ENCODE peak calls at places on chromosomes 5 and 9, in five cellular contexts. H, Q, R, Y and E are unnamed samples.

GRCh38 chr9:130240410-130241197 is 25.0 kb upstream of the HMCN2 start:
- DNase-seq in H (no peak), Q (peak; percentile 71), R (peak; percentile 53), Y (peak; percentile 54), E (peak; percentile 82)

GRCh38 chr5:1343931-1344901 is 683 bp downstream of the CLPTM1L start:
- DNase-seq in H (peak; percentile 54), Q (peak; percentile 37), R (no peak), Y (no peak), E (peak; percentile 22)

GRCh38 chr9:36154213-36154952 is 14.8 kb upstream of the CCIN start:
- DNase-seq in H (no peak), Q (peak; percentile 82), R (no peak), Y (no peak), E (no peak)

GRCh38 chr5:77437194-77437593 is 54.9 kb downstream of the WDR41 start:
- DNase-seq in H (no peak), Q (no peak), R (peak; percentile 1), Y (no peak), E (peak; percentile 28)

GRCh38 chr9:127876764-127877562 is 512 bp downstream of the AK1 start:
- DNase-seq in H (peak; percentile 61), Q (peak; percentile 18), R (no peak), Y (no peak), E (no peak)

GRCh38 chr5:141182248-141182647 is at the start of gene PCDHB16:
- DNase-seq in H (peak; percentile 78), Q (peak; percentile 16), R (no peak), Y (no peak), E (peak; percentile 89)

GRCh38 chr9:113152699-113153098 is 1.9 kb downstream of the SLC31A2 start:
- DNase-seq in H (no peak), Q (no peak), R (no peak), Y (no peak), E (peak; percentile 35)

GRCh38 chr5:171309526-171310333 is 682 bp downstream of the TLX3 start:
- DNase-seq in H (peak; percentile 66), Q (no peak), R (peak; percentile 42), Y (no peak), E (no peak)

GRCh38 chr5:113052041-113052795 is 75.6 kb downstream of the DCP2 start:
- DNase-seq in H (no peak), Q (peak; percentile 59), R (no peak), Y (no peak), E (no peak)

GRCh38 chr9:121498150-121498486 is 1.5 kb downstream of the GGTA1 start:
- DNase-seq in H (no peak), Q (peak; percentile 83), R (peak; percentile 77), Y (peak; percentile 21), E (peak; percentile 93)

GRCh38 chr9:135978650-135979461 is 17.7 kb upstream of the UBAC1 start:
- DNase-seq in H (no peak), Q (no peak), R (no peak), Y (no peak), E (no peak)

GRCh38 chr5:143986567-143987242 is 174.7 kb downstream of the HMHB1 start:
- DNase-seq in H (no peak), Q (peak; percentile 16), R (no peak), Y (no peak), E (no peak)

GRCh38 chr9:120878188-120879130 is 1.5 kb upstream of the PHF19 start:
- DNase-seq in H (no peak), Q (no peak), R (no peak), Y (no peak), E (no peak)

GRCh38 chr9:68793605-68794343 is 88.7 kb downstream of the PIP5K1B start:
- DNase-seq in H (no peak), Q (no peak), R (no peak), Y (peak; percentile 34), E (no peak)

GRCh38 chr5:17799521-17799920 is 165.3 kb downstream of the TAF11L14 start:
- DNase-seq in H (no peak), Q (no peak), R (no peak), Y (no peak), E (no peak)

GRCh38 chr5:15550502-15551115 is 50.6 kb downstream of the FBXL7 start:
- DNase-seq in H (no peak), Q (no peak), R (no peak), Y (no peak), E (peak; percentile 48)

GRCh38 chr9:134442486-134443168 is 116.4 kb downstream of the RXRA start:
- DNase-seq in H (no peak), Q (no peak), R (no peak), Y (no peak), E (no peak)

GRCh38 chr9:131382850-131383729 is 10.8 kb upstream of the PRRC2B start:
- DNase-seq in H (peak; percentile 52), Q (peak; percentile 60), R (no peak), Y (no peak), E (peak; percentile 95)

GRCh38 chr9:129640871-129641750 is 840 bp downstream of the ASB6 start:
- DNase-seq in H (no peak), Q (no peak), R (no peak), Y (no peak), E (no peak)

GRCh38 chr9:114387678-114388431 is at the start of gene AKNA:
- DNase-seq in H (peak; percentile 71), Q (peak; percentile 86), R (no peak), Y (no peak), E (peak; percentile 79)

DNA sequence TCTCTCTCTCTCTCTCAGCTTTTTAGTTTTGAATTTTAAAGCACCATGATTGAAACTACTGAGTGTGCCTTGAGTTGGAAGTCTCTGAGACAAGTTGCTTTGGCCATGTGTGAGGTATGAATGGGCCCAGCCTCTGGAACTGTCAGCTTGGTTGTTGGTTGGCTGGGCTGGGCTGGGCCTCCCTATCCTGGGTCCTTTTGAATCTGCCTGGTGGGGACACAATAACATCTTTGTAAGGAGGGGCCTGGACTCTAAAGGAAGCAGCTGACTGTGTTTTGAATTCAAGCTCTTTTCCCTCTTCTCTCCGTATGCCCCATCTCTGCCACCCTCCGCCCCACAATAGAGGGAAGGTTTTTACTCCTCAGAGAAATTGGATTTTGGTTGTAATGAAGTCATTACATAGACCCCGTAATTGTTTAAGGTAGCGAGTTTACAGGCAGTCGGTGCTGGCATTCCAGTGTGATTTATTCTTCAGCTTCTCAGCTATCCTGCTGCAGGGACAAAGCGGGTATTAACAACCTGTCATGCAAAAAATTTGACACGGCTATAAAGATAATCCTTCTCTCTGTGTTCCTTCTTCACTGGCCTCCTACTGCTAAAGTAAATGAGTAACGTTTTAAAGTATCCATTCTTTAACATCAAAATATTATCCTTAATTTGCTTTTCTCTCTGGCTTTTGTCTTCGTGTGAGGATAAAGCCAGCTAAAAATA is 105.4 kb downstream of the DAPK1 start:
- DNase-seq in H (no peak), Q (no peak), R (no peak), Y (no peak), E (no peak)
- H3K4me3 ChIP-seq in H (no peak overlapping the region), Q (no peak overlapping the region), R (no peak overlapping the region), Y (no peak overlapping the region), E (no peak overlapping the region)

GRCh38 chr5:176538985-176539384 is 1.8 kb upstream of the RNF44 start:
- DNase-seq in H (no peak), Q (peak; percentile 27), R (no peak), Y (no peak), E (no peak)

GRCh38 chr5:176536902-176537607 is at the start of gene RNF44:
- DNase-seq in H (peak; percentile 97), Q (peak; percentile 98), R (peak; percentile 94), Y (peak; percentile 76), E (peak; percentile 98)

GRCh38 chr5:176536132-176536901 is 885 bp downstream of the RNF44 start:
- DNase-seq in H (peak; percentile 79), Q (peak; percentile 82), R (no peak), Y (no peak), E (peak; percentile 83)

GRCh38 chr5:176538505-176538806 is 1.3 kb upstream of the RNF44 start:
- DNase-seq in H (no peak), Q (no peak), R (no peak), Y (no peak), E (peak; percentile 64)

GRCh38 chr5:176537608-176538504 is 654 bp upstream of the RNF44 start:
- DNase-seq in H (peak; percentile 89), Q (peak; percentile 99), R (peak; percentile 99), Y (peak; percentile 94), E (peak; percentile 99)
- TF ChIP-seq POLR2AphosphoS5 in H (peak; percentile 13), Q (no peak), R (peak; percentile 73), Y (no peak), E (peak; percentile 64)

DNA sequence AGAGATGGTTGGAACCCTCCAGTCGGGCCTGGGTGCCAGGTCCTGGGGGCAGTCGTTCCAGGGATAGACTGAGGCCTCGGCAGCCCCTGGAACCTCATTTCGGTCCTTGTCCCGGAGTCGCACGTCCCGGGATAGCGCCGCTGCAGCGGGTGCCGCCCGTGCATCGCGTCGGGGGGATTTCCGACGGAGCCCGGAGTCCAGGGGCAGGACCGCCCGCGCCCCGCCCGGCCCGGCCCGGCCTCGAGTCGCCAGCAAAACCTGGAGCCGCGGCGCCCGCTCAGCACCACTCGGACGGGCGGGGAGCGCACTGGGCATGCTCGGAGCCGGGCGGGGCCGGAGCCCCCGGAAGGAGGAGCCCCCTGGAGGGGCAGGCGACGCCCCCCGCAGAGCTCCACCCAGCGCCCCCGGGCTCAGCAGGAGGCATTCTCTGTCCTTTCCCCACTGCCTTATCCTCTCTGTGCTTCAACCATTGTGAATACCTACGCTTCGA is 1.6 kb upstream of the PTPN3 start:
- DNase-seq in H (peak; percentile 80), Q (no peak), R (no peak), Y (no peak), E (peak; percentile 74)
- TF ChIP-seq EZH2 in H (peak; percentile 45), Q (no peak), R (no peak), Y (no peak), E (no peak)

DNA sequence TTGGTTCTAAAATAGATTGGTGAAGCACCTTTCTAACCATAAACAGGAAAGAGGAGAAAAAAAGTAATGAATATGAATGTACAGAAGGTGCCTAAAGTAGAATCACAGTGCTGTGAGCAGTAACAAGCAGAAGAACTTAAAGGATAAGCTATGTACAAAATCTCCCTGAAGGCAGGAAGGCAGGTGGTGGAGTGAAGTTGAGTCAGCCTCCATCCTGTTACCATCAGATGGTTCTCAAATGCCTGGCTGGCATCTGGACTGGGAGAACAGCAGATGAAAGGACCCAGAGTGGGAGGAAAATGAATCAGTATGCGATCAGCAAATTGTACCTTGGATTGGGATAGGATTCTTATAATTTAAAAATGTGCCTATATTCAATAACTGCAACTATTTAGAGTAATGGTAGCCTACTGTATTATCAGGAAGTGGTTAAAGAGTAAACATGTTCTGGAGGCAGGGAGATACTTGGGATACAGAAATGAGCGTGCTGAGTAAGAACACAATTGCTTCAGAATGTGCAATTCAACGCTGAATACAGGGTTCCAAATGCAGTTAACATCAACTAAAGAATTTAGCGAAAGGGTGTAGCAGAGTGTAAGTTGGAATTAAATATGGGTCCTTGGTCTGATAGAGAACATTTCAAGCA is 21.1 kb upstream of the FER start:
- DNase-seq in H (no peak), Q (no peak), R (no peak), Y (no peak), E (no peak)
- H3K4me3 ChIP-seq in H (no peak overlapping the region), Q (no peak overlapping the region), R (no peak overlapping the region), Y (peak overlapping the region; percentile 67), E (peak overlapping the region; percentile 72)

GRCh38 chr5:126972062-126972895 is 58.1 kb downstream of the MARCHF3 start:
- DNase-seq in H (no peak), Q (peak; percentile 42), R (no peak), Y (peak; percentile 76), E (no peak)
- TF ChIP-seq POLR2AphosphoS5 in H (no peak), Q (no peak), R (no peak), Y (no peak), E (no peak)

GRCh38 chr5:123099514-123100151 is 10.6 kb downstream of the PRDM6 start:
- DNase-seq in H (peak; percentile 81), Q (no peak), R (peak; percentile 12), Y (no peak), E (peak; percentile 78)
- TF ChIP-seq EZH2 in H (peak; percentile 87), Q (peak; percentile 95), R (no peak), Y (no peak), E (peak; percentile 11)